ENCODE peak calls at places on chromosome 3, in four cellular contexts. One of them, this sample, is unnamed.
A peak's percentile ranks its signal among the peaks of the same experiment; 100 is the strongest.

GRCh38 chr3:35639251-35640185 is at the start of gene ARPP21:
- DNase-seq in kidney: peak; percentile 74
- DNase-seq in fibroblast of pulmonary artery: peak; percentile 22
- DNase-seq in AG09319: no peak
- DNase-seq in this sample: peak; percentile 32

GRCh38 chr3:122974764-122975162 is 52.8 kb downstream of the SEMA5B start:
- DNase-seq in kidney: peak; percentile 65
- DNase-seq in fibroblast of pulmonary artery: peak; percentile 63
- DNase-seq in AG09319: no peak
- DNase-seq in this sample: no peak

GRCh38 chr3:197734667-197735318 is 1.9 kb downstream of the RUBCN start:
- DNase-seq in kidney: no peak
- DNase-seq in fibroblast of pulmonary artery: no peak
- DNase-seq in AG09319: no peak
- DNase-seq in this sample: peak; percentile 88

GRCh38 chr3:148190441-148190990 is 507.2 kb upstream of the AGTR1 start:
- DNase-seq in AG09319: no peak
- DNase-seq in fibroblast of pulmonary artery: no peak
- DNase-seq in kidney: no peak
- DNase-seq in this sample: no peak

GRCh38 chr3:139187154-139187553 is 142.5 kb upstream of the PRR23C start:
- DNase-seq in AG09319: no peak
- DNase-seq in kidney: no peak
- DNase-seq in fibroblast of pulmonary artery: no peak
- DNase-seq in this sample: no peak

GRCh38 chr3:188353409-188353808 is 199.5 kb downstream of the LPP start:
- DNase-seq in fibroblast of pulmonary artery: no peak
- DNase-seq in kidney: no peak
- DNase-seq in AG09319: no peak
- DNase-seq in this sample: no peak

GRCh38 chr3:114846252-114846651 is 300.8 kb downstream of the ZBTB20 start:
- DNase-seq in AG09319: no peak
- DNase-seq in kidney: no peak
- DNase-seq in fibroblast of pulmonary artery: no peak
- DNase-seq in this sample: no peak

GRCh38 chr3:171378586-171378985 is 81.6 kb downstream of the TNIK start:
- DNase-seq in kidney: no peak
- DNase-seq in fibroblast of pulmonary artery: no peak
- DNase-seq in AG09319: no peak
- DNase-seq in this sample: no peak

GRCh38 chr3:5929027-5929426 is 741.5 kb downstream of the EDEM1 start:
- DNase-seq in kidney: no peak
- DNase-seq in AG09319: no peak
- DNase-seq in fibroblast of pulmonary artery: no peak
- DNase-seq in this sample: no peak

GRCh38 chr3:12810013-12810780 is 13.7 kb downstream of the CAND2 start:
- DNase-seq in fibroblast of pulmonary artery: peak; percentile 90
- DNase-seq in kidney: peak; percentile 98
- DNase-seq in AG09319: peak; percentile 76
- DNase-seq in this sample: peak; percentile 99

GRCh38 chr3:59480486-59480995 is 430.7 kb upstream of the CFAP20DC start:
- DNase-seq in AG09319: peak; percentile 10
- DNase-seq in fibroblast of pulmonary artery: peak; percentile 26
- DNase-seq in kidney: no peak
- DNase-seq in this sample: peak; percentile 21

GRCh38 chr3:113685956-113686721 is 10.3 kb downstream of the USF3 start:
- DNase-seq in AG09319: peak; percentile 44
- DNase-seq in kidney: no peak
- DNase-seq in fibroblast of pulmonary artery: peak; percentile 75
- DNase-seq in this sample: no peak

GRCh38 chr3:156586905-156587766 is 32.2 kb upstream of the SSR3 start:
- DNase-seq in AG09319: no peak
- DNase-seq in fibroblast of pulmonary artery: no peak
- DNase-seq in kidney: no peak
- DNase-seq in this sample: no peak

GRCh38 chr3:156974931-156975330 is 148.8 kb downstream of the LEKR1 start:
- DNase-seq in fibroblast of pulmonary artery: no peak
- DNase-seq in kidney: no peak
- DNase-seq in AG09319: no peak
- DNase-seq in this sample: no peak

GRCh38 chr3:182490601-182491485 is 302.5 kb upstream of the ATP11B start:
- DNase-seq in fibroblast of pulmonary artery: peak; percentile 1
- DNase-seq in kidney: no peak
- DNase-seq in AG09319: no peak
- DNase-seq in this sample: peak; percentile 10
- TF ChIP-seq CTCF in fibroblast of pulmonary artery: peak; percentile 18
- TF ChIP-seq CTCF in kidney: peak; percentile 32
- TF ChIP-seq CTCF in AG09319: no peak
- TF ChIP-seq CTCF in this sample: no peak

DNA sequence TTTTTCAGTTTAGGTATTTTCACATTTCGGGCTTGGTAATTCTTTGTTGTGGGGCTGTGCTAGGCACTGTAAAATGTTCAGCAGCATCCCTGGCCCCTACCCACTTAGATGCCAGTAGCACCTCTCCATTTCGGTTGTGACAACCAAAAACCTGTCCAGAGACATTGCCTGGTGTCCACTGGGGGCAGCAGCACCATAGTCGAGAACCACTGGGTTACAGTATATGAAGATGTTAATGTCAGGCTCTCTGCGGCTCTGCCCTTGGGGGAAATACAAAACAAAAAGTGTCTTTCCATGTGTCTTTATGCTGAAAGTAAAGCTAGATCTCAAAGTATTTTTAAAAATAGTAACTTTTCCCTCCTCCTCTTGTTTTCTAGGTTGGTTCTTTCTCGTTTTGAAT is 177.2 kb downstream of the ITPR1 start:
- DNase-seq in kidney: no peak
- DNase-seq in fibroblast of pulmonary artery: peak; percentile 17
- DNase-seq in AG09319: no peak
- DNase-seq in this sample: peak; percentile 7
- TF ChIP-seq CTCF in kidney: no peak
- TF ChIP-seq CTCF in fibroblast of pulmonary artery: peak; percentile 41
- TF ChIP-seq CTCF in AG09319: peak; percentile 38
- TF ChIP-seq CTCF in this sample: no peak

GRCh38 chr3:125374996-125375941 is at the start of gene ZNF148:
- DNase-seq in fibroblast of pulmonary artery: peak; percentile 90
- DNase-seq in kidney: peak; percentile 96
- DNase-seq in AG09319: peak; percentile 60
- DNase-seq in this sample: peak; percentile 93
- TF ChIP-seq CTCF in fibroblast of pulmonary artery: no peak
- TF ChIP-seq CTCF in kidney: no peak
- TF ChIP-seq CTCF in AG09319: no peak
- TF ChIP-seq CTCF in this sample: no peak

GRCh38 chr3:170368921-170369320 is 11.4 kb downstream of the SKIL start:
- DNase-seq in kidney: no peak
- DNase-seq in fibroblast of pulmonary artery: no peak
- DNase-seq in AG09319: no peak
- DNase-seq in this sample: no peak
- TF ChIP-seq CTCF in kidney: peak; percentile 2
- TF ChIP-seq CTCF in fibroblast of pulmonary artery: peak; percentile 37
- TF ChIP-seq CTCF in AG09319: peak; percentile 20
- TF ChIP-seq CTCF in this sample: no peak

GRCh38 chr3:8579101-8579500 is 65.5 kb downstream of the SSUH2 start:
- DNase-seq in AG09319: no peak
- DNase-seq in fibroblast of pulmonary artery: peak; percentile 49
- DNase-seq in kidney: no peak
- DNase-seq in this sample: peak; percentile 42

GRCh38 chr3:8576436-8576835 is 68.2 kb downstream of the SSUH2 start:
- DNase-seq in fibroblast of pulmonary artery: no peak
- DNase-seq in AG09319: no peak
- DNase-seq in kidney: no peak
- DNase-seq in this sample: no peak

GRCh38 chr3:8579943-8580342 is 64.7 kb downstream of the SSUH2 start:
- DNase-seq in AG09319: no peak
- DNase-seq in kidney: no peak
- DNase-seq in fibroblast of pulmonary artery: no peak
- DNase-seq in this sample: no peak

GRCh38 chr3:8576841-8577553 is 67.6 kb downstream of the SSUH2 start:
- DNase-seq in kidney: peak; percentile 75
- DNase-seq in AG09319: peak; percentile 54
- DNase-seq in fibroblast of pulmonary artery: peak; percentile 61
- DNase-seq in this sample: no peak

GRCh38 chr3:8578282-8578681 is 66.3 kb downstream of the SSUH2 start:
- DNase-seq in fibroblast of pulmonary artery: peak; percentile 55
- DNase-seq in kidney: no peak
- DNase-seq in AG09319: no peak
- DNase-seq in this sample: no peak
- TF ChIP-seq CTCF in fibroblast of pulmonary artery: no peak
- TF ChIP-seq CTCF in kidney: no peak
- TF ChIP-seq CTCF in AG09319: no peak
- TF ChIP-seq CTCF in this sample: no peak

This sample was measured in GM20000.